ENCODE peak calls at places on chromosomes 11 and 22, in four cellular contexts. B is hepatocyte, H is HCT116, W is neural progenitor cell. O is an unnamed sample.

GRCh38 chr11:30489513-30489912 is 96.6 kb downstream of the MPPED2 start:
- DNase-seq in B (no peak), H (no peak), W (peak; percentile 41), O (no peak)

GRCh38 chr11:131932584-131933360 is 562.4 kb downstream of the NTM start:
- DNase-seq in B (no peak), H (no peak), W (no peak), O (no peak)

GRCh38 chr22:25567305-25567704 is 2.8 kb downstream of the GRK3 start:
- DNase-seq in B (no peak), H (no peak), W (no peak), O (no peak)

GRCh38 chr11:23755076-23755475 is 741.8 kb upstream of the LUZP2 start:
- DNase-seq in B (no peak), H (no peak), W (no peak), O (peak; percentile 54)

GRCh38 chr11:125886997-125887372 is 483 bp upstream of the HYLS1 start:
- DNase-seq in B (no peak), H (no peak), W (no peak), O (peak; percentile 72)

GRCh38 chr11:75239551-75240290 is 853 bp upstream of the TPBGL start:
- DNase-seq in B (no peak), H (no peak), W (no peak), O (no peak)

GRCh38 chr11:60699282-60699681 is at the start of gene MS4A8:
- DNase-seq in B (no peak), H (no peak), W (no peak), O (no peak)

GRCh38 chr11:59545179-59546020 is 34.1 kb downstream of the OR4D9 start:
- DNase-seq in B (no peak), H (peak; percentile 91), W (no peak), O (no peak)

GRCh38 chr11:65182258-65183170 is 786 bp downstream of the CAPN1 start:
- DNase-seq in B (peak; percentile 75), H (peak; percentile 15), W (peak; percentile 65), O (peak; percentile 60)

GRCh38 chr11:113778111-113778910 is 1.3 kb upstream of the CLDN25 start:
- DNase-seq in B (peak; percentile 43), H (no peak), W (no peak), O (peak; percentile 83)

GRCh38 chr22:23804781-23805291 is 18.1 kb downstream of the SMARCB1 start:
- DNase-seq in B (peak; percentile 50), H (no peak), W (no peak), O (no peak)

DNA sequence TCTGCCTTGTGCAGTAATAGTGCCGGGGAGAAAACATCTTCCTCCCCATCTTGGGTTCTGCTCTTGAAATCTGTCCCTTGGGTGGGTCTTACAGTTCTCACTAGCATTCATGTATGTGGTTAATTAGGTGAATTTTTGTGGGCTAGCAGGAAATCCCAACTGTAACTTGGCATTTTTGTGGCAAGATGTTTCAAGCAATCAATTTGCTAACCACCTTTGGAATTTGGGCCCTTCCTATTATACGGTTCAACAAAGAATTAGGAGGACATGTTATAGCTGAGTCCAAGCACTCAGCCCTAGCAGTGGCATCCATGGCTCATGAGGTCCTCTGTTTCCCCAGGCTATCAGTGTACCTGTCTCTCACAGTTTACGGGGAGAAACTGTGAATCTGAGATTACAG is 89.1 kb upstream of the MTNR1B start:
- DNase-seq in B (no peak), H (no peak), W (no peak), O (peak; percentile 26)
- TF ChIP-seq EZH2phosphoT487 in B (no peak), H (no peak), W (no peak), O (peak; percentile 35)

DNA sequence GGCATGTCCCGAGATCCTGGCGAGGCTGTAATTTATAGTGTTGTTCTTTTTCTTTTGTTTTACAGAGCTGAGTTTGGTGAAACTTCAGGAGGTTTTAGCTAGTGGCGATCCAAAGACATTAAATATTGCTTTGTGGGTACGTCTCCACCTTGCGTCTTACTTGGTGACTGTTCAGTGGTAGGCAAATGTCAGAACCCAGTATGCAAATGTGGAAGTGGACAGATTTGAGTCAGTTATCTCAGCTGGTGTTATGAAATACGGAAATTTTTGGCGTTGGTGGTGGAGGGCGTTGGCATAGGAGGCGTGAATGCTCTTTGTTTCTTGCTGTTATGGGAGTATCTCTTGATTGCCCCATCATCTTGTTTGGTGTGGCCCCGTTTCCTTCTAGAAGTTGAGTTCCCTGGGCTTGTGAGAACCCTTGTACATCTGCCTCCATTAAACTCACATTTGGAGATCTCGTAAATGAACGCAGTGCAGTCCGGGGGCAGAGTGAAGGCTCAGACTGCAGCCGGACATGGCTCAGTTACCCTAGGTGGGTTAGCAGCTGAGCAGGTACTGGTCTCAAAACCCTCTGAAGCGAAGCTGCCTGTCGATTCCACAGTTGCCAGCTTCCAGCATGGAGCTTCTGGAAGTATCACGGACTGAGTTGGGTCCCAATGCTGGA is 39.9 kb downstream of the PTPRJ start:
- DNase-seq in B (no peak), H (no peak), W (no peak), O (no peak)
- H3K4me1 ChIP-seq in B (peaks cover 19% of the 10 kb centered on the region), H (peaks cover 3% of the 10 kb centered on the region), W (peaks cover 65% of the 10 kb centered on the region), O (no peaks in the 10 kb centered on the region)

GRCh38 chr11:1295086-1295485 is 14.3 kb downstream of the TOLLIP start:
- DNase-seq in B (no peak), H (no peak), W (no peak), O (no peak)
- TF ChIP-seq EZH2 in B (no peak), H (no peak), W (no peak), O (no peak)

GRCh38 chr22:39522567-39523300 is 2.4 kb downstream of the ATF4 start:
- DNase-seq in B (no peak), H (no peak), W (peak; percentile 23), O (peak; percentile 92)

GRCh38 chr22:39519681-39520053 is 695 bp upstream of the ATF4 start:
- DNase-seq in B (peak; percentile 82), H (no peak), W (peak; percentile 86), O (peak; percentile 89)

GRCh38 chr22:39520054-39520873 is at the start of gene ATF4:
- DNase-seq in B (peak; percentile 99), H (peak; percentile 99), W (peak; percentile 99), O (peak; percentile 100)

GRCh38 chr22:39518996-39519680 is 1.2 kb upstream of the ATF4 start:
- DNase-seq in B (peak; percentile 56), H (no peak), W (peak; percentile 60), O (no peak)

GRCh38 chr22:39520874-39521857 is 804 bp downstream of the ATF4 start:
- DNase-seq in B (peak; percentile 92), H (no peak), W (peak; percentile 71), O (peak; percentile 92)
- TF ChIP-seq EZH2phosphoT487 in B (no peak), H (no peak), W (no peak), O (no peak)

GRCh38 chr11:1858154-1858553 is 5.3 kb downstream of the LSP1 start:
- DNase-seq in B (no peak), H (no peak), W (no peak), O (no peak)
- H3K4me1 ChIP-seq in B (no peaks in the 10 kb centered on the region), H (peaks cover 10% of the 10 kb centered on the region), W (peaks cover 8% of the 10 kb centered on the region), O (peaks cover 2% of the 10 kb centered on the region)

GRCh38 chr11:69094915-69095290 is 46.2 kb downstream of the TPCN2 start:
- DNase-seq in B (no peak), H (no peak), W (no peak), O (no peak)
- TF ChIP-seq EZH2 in B (no peak), H (no peak), W (no peak), O (no peak)

GRCh38 chr11:11349051-11349450 is 4.0 kb downstream of the CSNK2A3 start:
- DNase-seq in B (no peak), H (no peak), W (no peak), O (no peak)
- TF ChIP-seq EZH2phosphoT487 in B (no peak), H (no peak), W (no peak), O (no peak)

DNA sequence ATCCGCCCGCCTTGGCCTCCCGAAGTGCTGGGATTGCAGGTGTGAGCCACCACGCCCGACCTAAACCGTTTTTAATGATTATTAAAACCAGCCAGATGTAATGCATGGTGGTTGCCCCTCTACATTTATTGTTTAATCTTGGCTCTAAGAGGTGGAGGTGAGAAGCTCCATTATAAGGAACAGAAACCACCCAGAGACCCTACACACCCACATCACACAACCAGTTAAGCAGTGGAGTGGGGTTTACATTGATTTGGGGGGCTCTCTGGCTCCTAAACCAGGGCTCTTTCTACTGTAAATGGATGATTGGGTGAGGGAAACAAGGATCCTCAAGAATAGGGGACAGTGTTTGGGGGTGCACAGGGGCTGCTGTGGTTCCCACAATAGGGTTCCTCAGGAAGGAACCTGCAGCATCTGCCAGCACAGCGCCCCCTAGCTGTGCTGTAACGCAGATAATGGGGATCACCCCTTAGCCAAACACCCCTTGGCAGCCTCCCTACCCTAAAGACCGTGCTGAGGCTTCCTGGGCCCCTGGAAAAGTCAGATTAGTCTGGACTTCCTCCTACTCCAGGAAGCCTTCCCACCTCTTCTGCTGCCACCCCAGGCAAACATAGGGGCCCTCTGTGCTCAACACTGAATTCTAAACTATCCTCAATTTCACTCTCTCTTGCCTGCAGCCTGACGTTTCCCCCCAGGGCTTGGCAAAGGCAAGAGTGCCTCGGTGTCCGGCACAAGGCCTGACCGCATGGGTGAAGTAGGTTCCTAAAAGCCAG is 2.4 kb downstream of the MPST start:
- DNase-seq in B (peak; percentile 62), H (peak; percentile 27), W (peak; percentile 86), O (peak; percentile 64)
- H3K4me1 ChIP-seq in B (peaks cover 40% of the 10 kb centered on the region), H (peaks cover 14% of the 10 kb centered on the region), W (peaks cover 16% of the 10 kb centered on the region), O (peaks cover 5% of the 10 kb centered on the region)

O was measured in GM23248.